ENCODE peak calls at places on chromosomes 13 and 19, in five cellular contexts. Y, M, X, Z and B are unnamed samples.

GRCh38 chr19:16943942-16944625 is 55.3 kb downstream of the F2RL3 start:
- DNase-seq in Y (no peak), M (no peak), X (no peak), Z (no peak), B (no peak)

GRCh38 chr19:47226426-47227346 is 4.3 kb downstream of the BBC3 start:
- DNase-seq in Y (no peak), M (no peak), X (peak), Z (peak), B (no peak)

GRCh38 chr13:21243045-21243842 is 66.8 kb downstream of the MRPL57 start:
- DNase-seq in Y (no peak), M (no peak), X (no peak), Z (no peak), B (no peak)

GRCh38 chr13:97429681-97430081 is 4.3 kb upstream of the RAP2A start:
- DNase-seq in Y (no peak), M (no peak), X (no peak), Z (no peak), B (no peak)

GRCh38 chr13:110347535-110348308 is 40.6 kb downstream of the COL4A2 start:
- DNase-seq in Y (no peak), M (no peak), X (peak), Z (no peak), B (no peak)

GRCh38 chr13:80339841-80340642 is 884 bp downstream of the SPRY2 start:
- DNase-seq in Y (peak), M (no peak), X (peak), Z (no peak), B (no peak)

GRCh38 chr19:13918726-13919411 is 12.9 kb downstream of the CC2D1A start:
- DNase-seq in Y (no peak), M (no peak), X (no peak), Z (no peak), B (no peak)

GRCh38 chr13:97502192-97502591 is 68.2 kb downstream of the RAP2A start:
- DNase-seq in Y (no peak), M (no peak), X (no peak), Z (no peak), B (no peak)

GRCh38 chr13:110422913-110423688 is 116.0 kb downstream of the COL4A2 start:
- DNase-seq in Y (no peak), M (no peak), X (no peak), Z (no peak), B (no peak)

GRCh38 chr13:85528578-85529215 is 270.5 kb downstream of the SLITRK6 start:
- DNase-seq in Y (no peak), M (no peak), X (no peak), Z (no peak), B (no peak)

GRCh38 chr13:34620073-34620858 is 321.8 kb upstream of the NBEA start:
- DNase-seq in Y (no peak), M (no peak), X (no peak), Z (no peak), B (no peak)
- TF ChIP-seq SUZ12 in Y (no peak), M (no peak), X (no peak), Z (no peak), B (no peak)

GRCh38 chr19:35042954-35043604 is 1.6 kb downstream of the HPN start:
- DNase-seq in Y (no peak), M (no peak), X (peak), Z (no peak), B (no peak)

GRCh38 chr19:35046461-35046860 is 4.9 kb downstream of the HPN start:
- DNase-seq in Y (no peak), M (no peak), X (no peak), Z (no peak), B (no peak)

GRCh38 chr19:35044317-35045117 is 3.0 kb downstream of the HPN start:
- DNase-seq in Y (peak), M (no peak), X (peak), Z (no peak), B (no peak)

GRCh38 chr19:35043906-35044305 is 2.4 kb downstream of the HPN start:
- DNase-seq in Y (no peak), M (no peak), X (no peak), Z (no peak), B (no peak)

DNA sequence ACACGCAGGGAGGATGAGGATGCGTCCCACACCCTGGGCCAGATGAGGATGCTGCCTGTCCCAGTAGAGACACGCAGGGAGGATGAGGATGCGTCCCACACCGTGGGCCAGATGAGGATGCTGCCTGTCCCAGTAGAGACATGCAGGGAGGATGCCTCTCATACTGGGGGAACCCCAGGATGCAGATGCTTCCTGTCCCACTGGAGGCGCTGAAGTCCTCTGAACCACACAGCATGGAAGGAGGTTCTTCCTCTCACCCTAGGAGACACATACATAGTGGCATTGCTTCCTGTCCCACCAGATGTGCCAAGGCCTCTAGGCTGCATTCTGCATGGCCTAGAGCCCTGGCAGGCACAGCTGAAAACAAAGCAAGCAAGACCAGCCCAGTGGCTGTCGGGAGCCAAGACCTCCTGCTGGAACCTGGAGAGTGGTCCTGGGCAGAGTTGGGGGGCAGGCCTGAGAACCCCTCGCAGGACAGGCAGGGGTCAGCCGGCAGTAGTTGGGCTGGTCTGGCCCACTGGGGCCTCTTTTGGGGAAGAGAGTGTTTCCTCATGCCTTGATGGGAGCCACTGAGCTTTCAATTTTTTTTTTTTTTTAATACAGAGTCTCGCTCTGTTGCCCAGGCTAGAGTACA is 4.3 kb downstream of the HPN start:
- DNase-seq in Y (peak), M (no peak), X (no peak), Z (peak), B (no peak)
- TF ChIP-seq SUZ12 in Y (no peak), M (no peak), X (no peak), Z (no peak), B (no peak)

GRCh38 chr13:74919914-74920313 is 562.1 kb downstream of the TBC1D4 start:
- DNase-seq in Y (no peak), M (no peak), X (no peak), Z (no peak), B (no peak)

GRCh38 chr13:74927823-74928222 is 554.1 kb downstream of the TBC1D4 start:
- DNase-seq in Y (no peak), M (no peak), X (no peak), Z (no peak), B (no peak)

GRCh38 chr13:74920361-74920760 is 561.6 kb downstream of the TBC1D4 start:
- DNase-seq in Y (no peak), M (no peak), X (no peak), Z (no peak), B (no peak)

GRCh38 chr13:74920945-74921725 is 560.8 kb downstream of the TBC1D4 start:
- DNase-seq in Y (no peak), M (no peak), X (no peak), Z (no peak), B (no peak)

DNA sequence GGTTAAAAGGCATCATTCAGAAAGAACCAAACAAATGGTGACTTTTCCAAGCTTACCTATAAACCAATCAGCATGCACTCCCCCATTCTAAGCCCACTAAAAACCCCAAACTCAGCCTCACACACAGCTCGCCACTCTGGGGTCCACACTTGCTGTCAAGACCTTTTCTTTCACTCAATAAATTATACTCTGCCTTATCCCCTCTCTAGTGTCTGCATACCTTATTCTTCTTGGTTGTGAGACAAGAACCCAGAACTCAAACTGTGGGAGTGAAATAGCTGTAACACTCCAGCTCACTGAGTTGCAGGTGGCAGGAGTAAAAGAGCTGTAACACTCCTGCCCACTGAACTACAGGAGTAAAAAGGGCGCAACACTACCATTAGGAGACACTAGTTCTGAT is 559.0 kb downstream of the TBC1D4 start:
- DNase-seq in Y (no peak), M (no peak), X (no peak), Z (no peak), B (no peak)
- TF ChIP-seq SUZ12 in Y (no peak), M (no peak), X (no peak), Z (no peak), B (no peak)

DNA sequence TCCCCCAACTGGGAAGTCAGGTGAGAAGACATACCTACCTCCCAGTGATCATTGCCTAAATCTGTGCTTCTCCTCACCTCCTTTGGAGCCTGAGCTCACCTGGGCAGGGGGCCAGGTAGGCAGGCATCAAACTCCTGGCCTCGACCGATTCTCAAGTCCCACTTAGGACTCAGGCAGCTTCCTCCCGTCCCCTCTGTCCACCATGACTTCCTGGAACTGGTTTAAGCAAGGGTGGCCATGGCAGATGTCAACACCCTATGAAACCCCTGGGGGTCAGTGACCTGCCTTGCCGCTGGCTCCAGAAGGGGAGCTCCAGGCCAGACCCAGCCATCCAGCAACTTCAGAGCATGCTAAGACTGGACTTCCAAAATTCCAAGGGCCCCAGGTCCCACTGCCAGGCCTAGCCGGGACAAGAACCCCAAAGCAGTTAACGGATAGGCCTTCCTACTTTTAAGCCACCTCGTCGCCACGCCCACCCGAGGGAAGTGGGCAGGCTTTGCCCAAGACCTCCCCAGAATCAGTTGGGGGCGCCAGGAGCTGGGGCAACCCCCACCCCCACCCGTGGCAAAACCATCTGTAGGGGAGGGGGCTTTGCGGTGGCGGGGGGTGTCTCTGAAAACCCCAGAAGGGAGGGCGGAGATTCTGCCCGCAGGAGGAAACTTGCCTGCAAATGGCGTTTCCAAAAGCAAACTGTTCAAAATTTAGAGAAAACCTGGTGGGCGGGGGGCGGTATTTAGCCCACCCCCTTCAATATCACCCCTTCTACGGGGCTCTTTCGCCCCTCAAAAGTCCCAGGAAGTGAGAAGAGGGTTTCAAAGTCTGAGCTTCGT is 657 bp downstream of the PLIN3 start:
- DNase-seq in Y (no peak), M (no peak), X (peak), Z (no peak), B (peak)
- TF ChIP-seq SUZ12 in Y (no peak), M (no peak), X (no peak), Z (no peak), B (no peak)